ENCODE peak calls at places on chromosomes 12 and 14, in four cellular contexts. Q, R, Y and H are unnamed samples.
A peak's percentile ranks its signal among the peaks of the same experiment; 100 is the strongest.

GRCh38 chr14:21024668-21025373 is at the start of gene NDRG2:
- DNase-seq in Y (peak; percentile 91), Q (peak; percentile 71), R (peak; percentile 74), H (peak; percentile 65)

GRCh38 chr14:25237845-25238244 is 187.9 kb upstream of the STXBP6 start:
- DNase-seq in Y (peak; percentile 28), Q (no peak), R (no peak), H (peak; percentile 51)

GRCh38 chr14:26791117-26791806 is 193.4 kb upstream of the NOVA1 start:
- DNase-seq in R (no peak), Q (no peak), Y (no peak), H (no peak)

GRCh38 chr12:125387206-125387605 is 322.0 kb downstream of the AACS start:
- DNase-seq in R (no peak), Q (no peak), Y (no peak), H (no peak)

GRCh38 chr12:54549774-54550451 is 512 bp downstream of the PDE1B start:
- DNase-seq in R (no peak), Q (no peak), Y (no peak), H (no peak)

GRCh38 chr12:51593539-51593938 is 2.5 kb downstream of the SCN8A start:
- DNase-seq in R (no peak), Y (peak; percentile 31), Q (no peak), H (peak; percentile 70)

GRCh38 chr12:106110626-106111300 is 28.0 kb downstream of the NUAK1 start:
- DNase-seq in Q (no peak), Y (peak; percentile 64), R (no peak), H (no peak)

GRCh38 chr12:80941916-80942315 is 4.2 kb upstream of the LIN7A start:
- DNase-seq in Q (no peak), Y (no peak), R (no peak), H (no peak)

GRCh38 chr12:89350661-89351488 is 1.4 kb downstream of the DUSP6 start:
- DNase-seq in Y (peak; percentile 35), Q (no peak), R (no peak), H (peak; percentile 13)

GRCh38 chr14:98906123-98906995 is 365.6 kb downstream of the BCL11B start:
- DNase-seq in Q (peak; percentile 35), R (no peak), Y (peak; percentile 22), H (peak; percentile 84)

GRCh38 chr12:105459760-105460325 is 129.4 kb downstream of the C12orf75 start:
- DNase-seq in R (no peak), Y (no peak), Q (no peak), H (no peak)

GRCh38 chr12:23004473-23005020 is 379.6 kb downstream of the ETNK1 start:
- DNase-seq in R (no peak), Y (no peak), Q (no peak), H (no peak)

GRCh38 chr14:66503532-66503931 is 4.4 kb upstream of the GPHN start:
- DNase-seq in Y (no peak), R (no peak), Q (no peak), H (peak; percentile 15)

GRCh38 chr12:103140217-103140616 is 182.7 kb downstream of the ASCL1 start:
- DNase-seq in Y (no peak), R (no peak), Q (no peak), H (no peak)

GRCh38 chr12:64893961-64894360 is 69.5 kb downstream of the TBC1D30 start:
- DNase-seq in R (no peak), Q (no peak), Y (no peak), H (no peak)

GRCh38 chr12:130813949-130814348 is 25.1 kb downstream of the STX2 start:
- DNase-seq in R (no peak), Y (no peak), Q (no peak), H (no peak)

GRCh38 chr12:70733385-70733784 is 96.2 kb upstream of the PTPRB start:
- DNase-seq in R (no peak), Q (no peak), Y (peak; percentile 41), H (peak; percentile 84)

GRCh38 chr14:99415496-99416281 is 65.0 kb downstream of the SETD3 start:
- DNase-seq in Q (no peak), R (peak; percentile 57), Y (peak; percentile 65), H (peak; percentile 88)

GRCh38 chr14:28412076-28412475 is 354.5 kb upstream of the FOXG1 start:
- DNase-seq in Y (no peak), Q (no peak), R (no peak), H (no peak)

GRCh38 chr12:15886372-15887042 is 4.3 kb downstream of the STRAP start:
- DNase-seq in R (no peak), Y (no peak), Q (no peak), H (peak; percentile 59)

DNA sequence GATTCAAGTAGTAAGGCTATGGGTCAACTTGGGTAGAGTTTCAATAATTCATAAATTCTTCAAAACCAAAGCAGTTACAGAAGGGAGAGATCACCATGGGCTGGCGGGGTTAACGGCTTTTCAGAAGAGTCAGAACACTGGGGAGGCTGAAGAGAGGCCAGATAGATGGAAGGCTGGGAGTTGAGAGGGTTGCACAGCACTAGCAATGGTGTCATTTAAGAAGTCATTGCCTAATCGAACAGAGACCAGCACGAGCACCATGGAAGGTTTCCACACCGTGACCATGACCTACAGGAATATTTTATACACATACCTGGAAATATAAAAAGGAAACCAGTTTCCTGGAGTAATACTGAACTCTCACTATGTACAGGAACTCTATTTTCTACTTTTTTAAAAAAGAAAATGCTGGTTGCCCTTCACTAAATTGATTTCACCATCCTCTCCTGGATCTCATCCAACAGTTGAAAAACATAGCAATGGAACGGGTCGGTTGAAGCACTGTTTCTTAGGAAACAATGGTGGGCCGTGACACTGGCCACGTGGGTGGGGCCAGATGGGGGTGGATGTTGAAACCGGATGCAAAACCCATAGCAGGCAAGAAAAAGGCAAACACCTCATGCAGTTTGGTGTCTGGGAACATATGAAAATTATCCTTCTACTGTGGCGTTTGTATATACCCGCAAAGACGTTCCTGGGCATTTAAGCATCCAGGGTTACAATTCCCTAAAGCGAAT is 38.0 kb upstream of the RIN3 start:
- DNase-seq in Q (peak; percentile 48), Y (no peak), R (no peak), H (no peak)
- H3K27ac ChIP-seq in Q (peak overlapping the region; percentile 59), Y (no peak overlapping the region), R (no peak overlapping the region), H (no peak overlapping the region)

DNA sequence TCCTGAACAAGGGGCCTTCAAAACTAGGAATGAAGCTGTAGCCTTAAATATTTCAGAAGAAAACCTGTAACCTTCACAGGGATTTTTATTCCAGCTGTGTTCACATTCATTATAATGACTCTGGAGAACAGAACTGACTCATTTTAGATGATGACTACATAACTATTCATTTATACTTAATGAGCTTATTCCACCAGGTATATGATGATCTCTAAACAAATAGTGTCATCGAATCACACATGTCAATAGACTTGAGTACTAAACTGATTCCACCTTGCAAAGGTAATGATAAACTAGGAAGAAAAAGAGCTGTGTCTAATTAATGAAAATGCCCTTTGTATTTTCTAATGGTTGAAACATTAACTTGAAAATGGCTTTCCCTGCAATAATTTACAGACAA is 433.2 kb downstream of the PDZRN4 start:
- DNase-seq in Y (no peak), R (no peak), Q (no peak), H (no peak)
- H3K9me3 ChIP-seq in Y (no peaks in the 10 kb centered on the region), R (no peaks in the 10 kb centered on the region), Q (no peaks in the 10 kb centered on the region), H (no peaks in the 10 kb centered on the region)

DNA sequence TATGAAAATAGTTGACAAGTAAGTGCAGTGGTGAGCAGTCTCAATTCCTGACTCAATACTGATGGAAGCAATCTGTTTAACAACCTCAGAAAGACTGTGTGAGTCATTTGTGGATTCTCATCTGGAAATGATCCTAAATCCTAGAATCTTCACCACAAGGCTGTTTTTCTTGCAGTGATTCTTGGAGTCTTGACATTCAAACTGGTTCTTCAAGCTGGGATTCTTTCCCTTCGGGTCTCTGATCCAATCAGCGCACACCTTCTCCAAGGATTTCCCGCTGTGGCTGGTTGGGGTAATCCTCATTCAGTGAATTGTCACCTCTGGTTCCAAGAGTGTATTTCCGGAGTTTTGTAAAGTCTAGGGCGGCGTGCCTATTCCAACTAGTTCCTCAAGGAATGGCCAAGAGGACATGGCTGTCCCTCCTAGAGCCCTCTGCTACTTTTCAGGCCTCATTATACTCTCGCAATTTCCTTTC is 37.7 kb upstream of the FOXJ2 start:
- DNase-seq in Q (no peak), R (no peak), Y (no peak), H (no peak)
- H3K27ac ChIP-seq in Q (peak overlapping the region; percentile 76), R (no peak overlapping the region), Y (peak overlapping the region; percentile 63), H (no peak overlapping the region)

DNA sequence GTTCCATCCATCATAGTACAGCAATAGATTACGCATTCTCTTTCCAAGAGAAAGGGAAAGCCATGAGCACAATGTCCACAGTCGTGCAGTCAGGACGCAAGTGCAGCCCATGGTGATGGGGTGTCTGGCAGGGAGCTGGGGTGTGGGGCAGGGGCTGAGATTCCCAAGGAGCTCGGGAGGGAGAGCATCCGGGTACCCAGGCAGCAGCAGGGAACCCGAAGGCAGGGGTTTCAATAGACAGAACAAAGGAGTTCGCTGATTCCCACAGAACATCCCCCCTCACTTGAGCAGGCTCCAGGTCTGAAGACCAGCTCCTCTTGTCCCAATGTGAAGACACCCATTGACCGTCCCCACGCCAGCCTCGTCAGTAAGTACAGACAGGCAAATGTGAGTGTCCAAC is 13.5 kb downstream of the ANHX start:
- DNase-seq in Y (no peak), R (no peak), Q (no peak), H (no peak)
- H3K9me3 ChIP-seq in Y (no peaks in the 10 kb centered on the region), R (no peaks in the 10 kb centered on the region), Q (peaks cover 98% of the 10 kb centered on the region), H (no peaks in the 10 kb centered on the region)

GRCh38 chr14:68971411-68972035 is 7.6 kb downstream of the ACTN1 start:
- DNase-seq in Q (no peak), R (no peak), Y (no peak), H (no peak)

GRCh38 chr14:68973639-68974038 is 5.5 kb downstream of the ACTN1 start:
- DNase-seq in Q (no peak), R (no peak), Y (no peak), H (no peak)

GRCh38 chr14:68974759-68975347 is 4.2 kb downstream of the ACTN1 start:
- DNase-seq in Q (no peak), R (no peak), Y (no peak), H (no peak)

GRCh38 chr14:68970736-68971135 is 8.4 kb downstream of the ACTN1 start:
- DNase-seq in R (no peak), Q (no peak), Y (no peak), H (no peak)

DNA sequence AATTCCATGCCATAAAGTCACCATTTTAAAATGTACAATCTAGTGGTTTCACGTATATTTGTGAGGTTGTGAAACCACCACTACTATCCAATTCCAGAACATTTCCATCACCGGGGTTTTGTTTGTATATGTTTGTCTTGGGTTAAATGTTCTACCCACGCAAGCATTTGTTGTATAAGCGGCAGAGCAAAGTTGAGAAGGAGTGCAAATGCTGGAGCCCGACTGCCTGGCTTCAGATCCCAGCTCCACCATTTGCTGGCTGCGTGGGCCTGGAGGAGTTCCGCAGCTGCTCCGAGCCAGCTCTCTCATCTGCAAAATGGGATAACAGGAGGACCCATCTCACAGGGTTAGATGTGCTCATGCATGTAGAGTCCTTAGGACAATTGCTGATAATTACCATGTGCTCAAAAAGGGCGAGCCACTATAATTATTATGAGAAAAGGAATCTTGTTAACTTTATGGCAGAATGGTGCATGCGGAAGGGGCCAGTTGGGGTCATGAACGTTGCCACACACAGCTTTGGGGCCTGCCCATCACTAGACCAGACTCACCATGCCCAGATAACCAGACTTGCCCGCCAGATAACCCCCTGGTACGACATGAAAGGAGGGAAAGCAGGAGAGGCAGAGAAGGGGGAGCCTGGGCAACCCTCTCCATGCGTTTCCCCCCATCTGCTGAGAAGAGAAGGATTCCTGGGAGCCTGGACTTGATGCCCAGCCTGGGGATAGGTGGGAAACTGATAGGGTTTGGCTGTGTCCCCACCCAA is 6.4 kb downstream of the ACTN1 start:
- DNase-seq in Q (no peak), Y (no peak), R (no peak), H (no peak)
- H3K27ac ChIP-seq in Q (no peak overlapping the region), Y (peak overlapping the region; percentile 9), R (no peak overlapping the region), H (no peak overlapping the region)

DNA sequence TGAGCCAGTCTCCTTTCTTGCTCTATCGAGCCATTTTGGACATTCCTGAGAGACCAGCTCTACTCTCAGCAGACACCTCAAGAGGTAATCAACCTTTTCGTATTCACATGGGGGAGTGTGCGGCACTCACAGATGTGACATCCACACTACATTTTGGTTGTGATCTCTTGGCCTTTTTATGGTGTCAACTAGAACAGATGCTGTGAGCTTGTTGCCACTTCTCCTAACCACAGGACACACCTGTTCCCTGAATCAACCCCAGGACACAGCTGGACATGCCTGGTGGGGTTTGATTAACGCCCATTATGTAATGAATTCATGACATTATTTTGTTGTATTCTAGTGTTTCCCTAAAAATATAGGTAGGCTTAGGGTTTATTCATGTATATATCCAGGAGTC is 1143.6 kb downstream of the TMEM121 start:
- DNase-seq in Q (no peak), Y (no peak), R (no peak), H (peak; percentile 22)
- H3K9me3 ChIP-seq in Q (no peaks in the 10 kb centered on the region), Y (no peaks in the 10 kb centered on the region), R (no peaks in the 10 kb centered on the region), H (no peaks in the 10 kb centered on the region)